ENCODE peak calls at places on chromosomes 7 and 10, in eight cellular contexts. One of them, this sample, is unnamed.

GRCh38 chr7:1302936-1303335 is 70.3 kb downstream of the UNCX start:
- DNase-seq in NCI-H187: no peak
- DNase-seq in RWPE1: no peak
- DNase-seq in NCI-H1092 treated with DMSO at 0.1 percent for 48 hours: no peak
- DNase-seq in ecto neural progenitor cell: no peak
- DNase-seq in heart left ventricle: no peak
- DNase-seq in endodermal cell: no peak
- DNase-seq in GDM1: no peak
- DNase-seq in this sample: no peak

GRCh38 chr7:54888067-54888735 is 129.2 kb upstream of the SEC61G start:
- DNase-seq in NCI-H187: no peak
- DNase-seq in RWPE1: no peak
- DNase-seq in NCI-H1092 treated with DMSO at 0.1 percent for 48 hours: peak
- DNase-seq in ecto neural progenitor cell: peak
- DNase-seq in heart left ventricle: no peak
- DNase-seq in endodermal cell: peak
- DNase-seq in GDM1: no peak
- DNase-seq in this sample: no peak

GRCh38 chr7:90211391-90212148 is at the start of gene STEAP2:
- DNase-seq in NCI-H187: peak
- DNase-seq in RWPE1: peak
- DNase-seq in NCI-H1092 treated with DMSO at 0.1 percent for 48 hours: peak
- DNase-seq in ecto neural progenitor cell: peak
- DNase-seq in heart left ventricle: peak
- DNase-seq in endodermal cell: peak
- DNase-seq in GDM1: no peak
- DNase-seq in this sample: peak

GRCh38 chr7:159175792-159176191 is 31.1 kb upstream of the VIPR2 start:
- DNase-seq in NCI-H187: no peak
- DNase-seq in RWPE1: no peak
- DNase-seq in NCI-H1092 treated with DMSO at 0.1 percent for 48 hours: no peak
- DNase-seq in ecto neural progenitor cell: no peak
- DNase-seq in heart left ventricle: no peak
- DNase-seq in endodermal cell: no peak
- DNase-seq in GDM1: no peak
- DNase-seq in this sample: no peak

GRCh38 chr7:151452141-151452571 is 12.2 kb upstream of the CRYGN start:
- DNase-seq in NCI-H187: no peak
- DNase-seq in RWPE1: no peak
- DNase-seq in NCI-H1092 treated with DMSO at 0.1 percent for 48 hours: no peak
- DNase-seq in ecto neural progenitor cell: no peak
- DNase-seq in heart left ventricle: no peak
- DNase-seq in endodermal cell: no peak
- DNase-seq in GDM1: no peak
- DNase-seq in this sample: peak

GRCh38 chr10:22959950-22960349 is 32.1 kb downstream of the ARMC3 start:
- DNase-seq in NCI-H187: no peak
- DNase-seq in RWPE1: no peak
- DNase-seq in NCI-H1092 treated with DMSO at 0.1 percent for 48 hours: no peak
- DNase-seq in ecto neural progenitor cell: no peak
- DNase-seq in heart left ventricle: no peak
- DNase-seq in endodermal cell: peak
- DNase-seq in GDM1: no peak
- DNase-seq in this sample: no peak

GRCh38 chr10:80373566-80373965 is 17.0 kb downstream of the DYDC2 start:
- DNase-seq in NCI-H187: no peak
- DNase-seq in RWPE1: no peak
- DNase-seq in NCI-H1092 treated with DMSO at 0.1 percent for 48 hours: no peak
- DNase-seq in ecto neural progenitor cell: no peak
- DNase-seq in heart left ventricle: no peak
- DNase-seq in endodermal cell: no peak
- DNase-seq in GDM1: no peak
- DNase-seq in this sample: no peak

GRCh38 chr10:60611291-60611747 is 167.0 kb upstream of the CDK1 start:
- DNase-seq in NCI-H187: no peak
- DNase-seq in RWPE1: peak
- DNase-seq in NCI-H1092 treated with DMSO at 0.1 percent for 48 hours: no peak
- DNase-seq in ecto neural progenitor cell: no peak
- DNase-seq in heart left ventricle: no peak
- DNase-seq in endodermal cell: peak
- DNase-seq in GDM1: no peak
- DNase-seq in this sample: no peak

GRCh38 chr10:86017841-86018734 is 348.5 kb downstream of the GRID1 start:
- DNase-seq in NCI-H187: peak
- DNase-seq in RWPE1: no peak
- DNase-seq in NCI-H1092 treated with DMSO at 0.1 percent for 48 hours: no peak
- DNase-seq in ecto neural progenitor cell: no peak
- DNase-seq in heart left ventricle: peak
- DNase-seq in endodermal cell: no peak
- DNase-seq in GDM1: no peak
- DNase-seq in this sample: no peak

GRCh38 chr7:70776627-70777101 is 355.3 kb upstream of the GALNT17 start:
- DNase-seq in NCI-H187: peak
- DNase-seq in RWPE1: no peak
- DNase-seq in NCI-H1092 treated with DMSO at 0.1 percent for 48 hours: no peak
- DNase-seq in ecto neural progenitor cell: no peak
- DNase-seq in heart left ventricle: no peak
- DNase-seq in endodermal cell: peak
- DNase-seq in GDM1: no peak
- DNase-seq in this sample: no peak

GRCh38 chr7:70647801-70648491 is 484.0 kb upstream of the GALNT17 start:
- DNase-seq in NCI-H187: no peak
- DNase-seq in RWPE1: peak
- DNase-seq in NCI-H1092 treated with DMSO at 0.1 percent for 48 hours: no peak
- DNase-seq in ecto neural progenitor cell: no peak
- DNase-seq in heart left ventricle: no peak
- DNase-seq in endodermal cell: no peak
- DNase-seq in GDM1: peak
- DNase-seq in this sample: no peak

GRCh38 chr10:88490216-88490980 is 92.7 kb downstream of the RNLS start:
- DNase-seq in NCI-H187: no peak
- DNase-seq in RWPE1: no peak
- DNase-seq in NCI-H1092 treated with DMSO at 0.1 percent for 48 hours: no peak
- DNase-seq in ecto neural progenitor cell: no peak
- DNase-seq in heart left ventricle: no peak
- DNase-seq in endodermal cell: no peak
- DNase-seq in GDM1: no peak
- DNase-seq in this sample: no peak

GRCh38 chr7:46819819-46820218 is 762.1 kb downstream of the TNS3 start:
- DNase-seq in NCI-H187: no peak
- DNase-seq in RWPE1: no peak
- DNase-seq in NCI-H1092 treated with DMSO at 0.1 percent for 48 hours: no peak
- DNase-seq in ecto neural progenitor cell: no peak
- DNase-seq in heart left ventricle: no peak
- DNase-seq in endodermal cell: no peak
- DNase-seq in GDM1: no peak
- DNase-seq in this sample: no peak

GRCh38 chr7:147911224-147911623 is 679.3 kb upstream of the C7orf33 start:
- DNase-seq in NCI-H187: no peak
- DNase-seq in RWPE1: no peak
- DNase-seq in NCI-H1092 treated with DMSO at 0.1 percent for 48 hours: no peak
- DNase-seq in ecto neural progenitor cell: no peak
- DNase-seq in heart left ventricle: no peak
- DNase-seq in endodermal cell: no peak
- DNase-seq in GDM1: no peak
- DNase-seq in this sample: no peak

GRCh38 chr10:61844116-61844515 is 57.4 kb upstream of the ARID5B start:
- DNase-seq in NCI-H187: no peak
- DNase-seq in RWPE1: no peak
- DNase-seq in NCI-H1092 treated with DMSO at 0.1 percent for 48 hours: no peak
- DNase-seq in ecto neural progenitor cell: no peak
- DNase-seq in heart left ventricle: no peak
- DNase-seq in endodermal cell: no peak
- DNase-seq in GDM1: no peak
- DNase-seq in this sample: no peak

GRCh38 chr7:67764312-67764711 is 767.7 kb downstream of the TYW1 start:
- DNase-seq in NCI-H187: no peak
- DNase-seq in RWPE1: no peak
- DNase-seq in NCI-H1092 treated with DMSO at 0.1 percent for 48 hours: peak
- DNase-seq in ecto neural progenitor cell: no peak
- DNase-seq in heart left ventricle: no peak
- DNase-seq in endodermal cell: no peak
- DNase-seq in GDM1: no peak
- DNase-seq in this sample: no peak

GRCh38 chr7:137760111-137760510 is 86.7 kb downstream of the DGKI start:
- DNase-seq in NCI-H187: no peak
- DNase-seq in RWPE1: no peak
- DNase-seq in NCI-H1092 treated with DMSO at 0.1 percent for 48 hours: peak
- DNase-seq in ecto neural progenitor cell: peak
- DNase-seq in heart left ventricle: no peak
- DNase-seq in endodermal cell: peak
- DNase-seq in GDM1: no peak
- DNase-seq in this sample: no peak

GRCh38 chr10:77821551-77821950 is 105.0 kb downstream of the DLG5 start:
- DNase-seq in NCI-H187: no peak
- DNase-seq in RWPE1: no peak
- DNase-seq in NCI-H1092 treated with DMSO at 0.1 percent for 48 hours: no peak
- DNase-seq in ecto neural progenitor cell: no peak
- DNase-seq in heart left ventricle: no peak
- DNase-seq in endodermal cell: no peak
- DNase-seq in GDM1: no peak
- DNase-seq in this sample: no peak

GRCh38 chr7:106344861-106345260 is 60.1 kb upstream of the NAMPT start:
- DNase-seq in NCI-H187: no peak
- DNase-seq in RWPE1: no peak
- DNase-seq in NCI-H1092 treated with DMSO at 0.1 percent for 48 hours: no peak
- DNase-seq in ecto neural progenitor cell: no peak
- DNase-seq in heart left ventricle: no peak
- DNase-seq in endodermal cell: no peak
- DNase-seq in GDM1: no peak
- DNase-seq in this sample: no peak

GRCh38 chr10:113073549-113074189 is 123.6 kb downstream of the TCF7L2 start:
- DNase-seq in NCI-H187: no peak
- DNase-seq in RWPE1: peak
- DNase-seq in NCI-H1092 treated with DMSO at 0.1 percent for 48 hours: no peak
- DNase-seq in ecto neural progenitor cell: peak
- DNase-seq in heart left ventricle: peak
- DNase-seq in endodermal cell: peak
- DNase-seq in GDM1: no peak
- DNase-seq in this sample: no peak

GRCh38 chr7:16356241-16356958 is 64.9 kb downstream of the CRPPA start:
- DNase-seq in NCI-H187: no peak
- DNase-seq in RWPE1: no peak
- DNase-seq in NCI-H1092 treated with DMSO at 0.1 percent for 48 hours: no peak
- DNase-seq in ecto neural progenitor cell: no peak
- DNase-seq in heart left ventricle: no peak
- DNase-seq in endodermal cell: no peak
- DNase-seq in GDM1: peak
- DNase-seq in this sample: no peak

GRCh38 chr7:77425151-77426051 is 9.3 kb upstream of the GSAP start:
- DNase-seq in NCI-H187: no peak
- DNase-seq in RWPE1: peak
- DNase-seq in NCI-H1092 treated with DMSO at 0.1 percent for 48 hours: no peak
- DNase-seq in ecto neural progenitor cell: peak
- DNase-seq in heart left ventricle: no peak
- DNase-seq in endodermal cell: peak
- DNase-seq in GDM1: no peak
- DNase-seq in this sample: no peak

GRCh38 chr10:110625356-110625894 is 18.7 kb upstream of the RBM20 start:
- DNase-seq in NCI-H187: no peak
- DNase-seq in RWPE1: no peak
- DNase-seq in NCI-H1092 treated with DMSO at 0.1 percent for 48 hours: no peak
- DNase-seq in ecto neural progenitor cell: no peak
- DNase-seq in heart left ventricle: no peak
- DNase-seq in endodermal cell: no peak
- DNase-seq in GDM1: no peak
- DNase-seq in this sample: no peak

GRCh38 chr7:78616539-78616938 is 818.0 kb downstream of the PHTF2 start:
- DNase-seq in NCI-H187: no peak
- DNase-seq in RWPE1: no peak
- DNase-seq in NCI-H1092 treated with DMSO at 0.1 percent for 48 hours: no peak
- DNase-seq in ecto neural progenitor cell: no peak
- DNase-seq in heart left ventricle: no peak
- DNase-seq in endodermal cell: no peak
- DNase-seq in GDM1: no peak
- DNase-seq in this sample: no peak

GRCh38 chr10:131644287-131644686 is 256.5 kb upstream of the PPP2R2D start:
- DNase-seq in NCI-H187: no peak
- DNase-seq in RWPE1: no peak
- DNase-seq in NCI-H1092 treated with DMSO at 0.1 percent for 48 hours: no peak
- DNase-seq in ecto neural progenitor cell: no peak
- DNase-seq in heart left ventricle: no peak
- DNase-seq in endodermal cell: no peak
- DNase-seq in GDM1: no peak
- DNase-seq in this sample: no peak

GRCh38 chr7:121073463-121074099 is 85.1 kb downstream of the CPED1 start:
- DNase-seq in NCI-H187: no peak
- DNase-seq in RWPE1: no peak
- DNase-seq in NCI-H1092 treated with DMSO at 0.1 percent for 48 hours: no peak
- DNase-seq in ecto neural progenitor cell: no peak
- DNase-seq in heart left ventricle: no peak
- DNase-seq in endodermal cell: no peak
- DNase-seq in GDM1: no peak
- DNase-seq in this sample: no peak

GRCh38 chr10:26550774-26551526 is 112.8 kb downstream of the APBB1IP start:
- DNase-seq in NCI-H187: no peak
- DNase-seq in RWPE1: no peak
- DNase-seq in NCI-H1092 treated with DMSO at 0.1 percent for 48 hours: no peak
- DNase-seq in ecto neural progenitor cell: no peak
- DNase-seq in heart left ventricle: no peak
- DNase-seq in endodermal cell: peak
- DNase-seq in GDM1: no peak
- DNase-seq in this sample: no peak

GRCh38 chr10:3468919-3469638 is 296.5 kb upstream of the PITRM1 start:
- DNase-seq in NCI-H187: no peak
- DNase-seq in RWPE1: peak
- DNase-seq in NCI-H1092 treated with DMSO at 0.1 percent for 48 hours: no peak
- DNase-seq in ecto neural progenitor cell: no peak
- DNase-seq in heart left ventricle: peak
- DNase-seq in endodermal cell: no peak
- DNase-seq in GDM1: no peak
- DNase-seq in this sample: no peak

GRCh38 chr7:141978351-141978750 is 4.8 kb upstream of the TAS2R38 start:
- DNase-seq in NCI-H187: no peak
- DNase-seq in RWPE1: no peak
- DNase-seq in NCI-H1092 treated with DMSO at 0.1 percent for 48 hours: no peak
- DNase-seq in ecto neural progenitor cell: no peak
- DNase-seq in heart left ventricle: no peak
- DNase-seq in endodermal cell: no peak
- DNase-seq in GDM1: no peak
- DNase-seq in this sample: no peak

GRCh38 chr10:23461557-23461956 is 22.7 kb downstream of the OTUD1 start:
- DNase-seq in NCI-H187: no peak
- DNase-seq in RWPE1: no peak
- DNase-seq in NCI-H1092 treated with DMSO at 0.1 percent for 48 hours: no peak
- DNase-seq in ecto neural progenitor cell: peak
- DNase-seq in heart left ventricle: no peak
- DNase-seq in endodermal cell: no peak
- DNase-seq in GDM1: no peak
- DNase-seq in this sample: no peak

GRCh38 chr7:36620166-36620708 is 104.1 kb downstream of the AOAH start:
- DNase-seq in NCI-H187: no peak
- DNase-seq in RWPE1: no peak
- DNase-seq in NCI-H1092 treated with DMSO at 0.1 percent for 48 hours: no peak
- DNase-seq in ecto neural progenitor cell: no peak
- DNase-seq in heart left ventricle: no peak
- DNase-seq in endodermal cell: no peak
- DNase-seq in GDM1: no peak
- DNase-seq in this sample: no peak

This sample was measured in type B pancreatic cell.